ENCODE peak calls at places on chromosomes 13 and 19, in five cellular contexts. V, H, I, U and B are unnamed samples.

GRCh38 chr19:48624067-48624594 is 4.8 kb downstream of the SPHK2 start:
- DNase-seq in V (peak), H (peak), I (peak), U (peak), B (peak)

GRCh38 chr19:28169168-28169862 is 1043.6 kb downstream of the UQCRFS1 start:
- DNase-seq in V (no peak), H (peak), I (no peak), U (no peak), B (no peak)

GRCh38 chr19:43639507-43640423 is at the start of gene CADM4:
- DNase-seq in V (peak), H (peak), I (no peak), U (peak), B (peak)

GRCh38 chr19:49378501-49378900 is 9.5 kb upstream of the KASH5 start:
- DNase-seq in V (no peak), H (no peak), I (no peak), U (no peak), B (no peak)

GRCh38 chr13:38814331-38814730 is 127.5 kb downstream of the FREM2 start:
- DNase-seq in V (no peak), H (no peak), I (no peak), U (no peak), B (peak)

GRCh38 chr13:51330741-51331140 is 8.8 kb upstream of the SERPINE3 start:
- DNase-seq in V (no peak), H (no peak), I (no peak), U (no peak), B (no peak)

GRCh38 chr13:95540848-95541247 is 11.7 kb upstream of the CLDN10 start:
- DNase-seq in V (peak), H (no peak), I (no peak), U (no peak), B (no peak)

GRCh38 chr19:4567584-4568071 is 8.1 kb upstream of the SEMA6B start:
- DNase-seq in V (peak), H (peak), I (peak), U (peak), B (peak)

GRCh38 chr13:20170931-20171330 is 10.1 kb upstream of the GJA3 start:
- DNase-seq in V (no peak), H (no peak), I (no peak), U (no peak), B (no peak)

GRCh38 chr19:7985481-7985911 is 19.9 kb downstream of the ELAVL1 start:
- DNase-seq in V (peak), H (no peak), I (no peak), U (no peak), B (no peak)

GRCh38 chr19:55146078-55146647 is 2.8 kb downstream of the TNNT1 start:
- DNase-seq in V (no peak), H (peak), I (no peak), U (peak), B (peak)

GRCh38 chr19:23999821-24000610 is 85.3 kb downstream of the ZNF726 start:
- DNase-seq in V (no peak), H (no peak), I (no peak), U (no peak), B (peak)

GRCh38 chr13:99062593-99062992 is 84.7 kb upstream of the DOCK9 start:
- DNase-seq in V (peak), H (no peak), I (no peak), U (no peak), B (no peak)

GRCh38 chr13:42474954-42475353 is 99.0 kb upstream of the TNFSF11 start:
- DNase-seq in V (no peak), H (no peak), I (no peak), U (no peak), B (no peak)

GRCh38 chr13:113122571-113123225 is at the start of gene F10:
- DNase-seq in V (peak), H (peak), I (no peak), U (no peak), B (no peak)